ENCODE peak calls at places on chromosome 4, in five cellular contexts. M, X, K, F and C are unnamed samples.

GRCh38 chr4:14180983-14181601 is 553.6 kb upstream of the BOD1L1 start:
- DNase-seq in F (no peak), X (no peak), M (no peak), K (no peak), C (no peak)

GRCh38 chr4:20408596-20408995 is 156.9 kb downstream of the SLIT2 start:
- DNase-seq in K (no peak), X (no peak), F (no peak), M (no peak), C (no peak)

GRCh38 chr4:158094413-158095110 is 78.3 kb downstream of the GASK1B start:
- DNase-seq in M (no peak), F (no peak), K (peak; percentile 96), X (peak; percentile 17), C (no peak)

GRCh38 chr4:119300388-119301131 is 21.4 kb downstream of the FABP2 start:
- DNase-seq in M (peak; percentile 65), K (peak; percentile 91), X (peak; percentile 97), F (peak; percentile 87), C (no peak)

GRCh38 chr4:110106946-110107325 is 91.5 kb downstream of the ELOVL6 start:
- DNase-seq in F (no peak), X (peak; percentile 42), K (no peak), M (no peak), C (no peak)

GRCh38 chr4:150297861-150298474 is 219.7 kb downstream of the DCLK2 start:
- DNase-seq in M (peak; percentile 10), F (peak; percentile 34), K (peak; percentile 45), X (peak; percentile 70), C (no peak)

GRCh38 chr4:109207060-109207459 is 95.4 kb downstream of the COL25A1 start:
- DNase-seq in F (peak; percentile 0), M (no peak), K (no peak), X (no peak), C (no peak)

GRCh38 chr4:24274401-24275035 is 309.8 kb downstream of the DHX15 start:
- DNase-seq in K (no peak), M (no peak), F (no peak), X (no peak), C (no peak)

GRCh38 chr4:23660865-23661264 is 229.0 kb downstream of the PPARGC1A start:
- DNase-seq in M (no peak), F (no peak), K (no peak), X (no peak), C (no peak)

GRCh38 chr4:61446957-61447356 is 246.8 kb downstream of the ADGRL3 start:
- DNase-seq in X (no peak), F (no peak), K (no peak), M (no peak), C (no peak)

GRCh38 chr4:183409956-183410355 is 34.5 kb upstream of the CDKN2AIP start:
- DNase-seq in X (no peak), K (no peak), F (no peak), M (no peak), C (no peak)

DNA sequence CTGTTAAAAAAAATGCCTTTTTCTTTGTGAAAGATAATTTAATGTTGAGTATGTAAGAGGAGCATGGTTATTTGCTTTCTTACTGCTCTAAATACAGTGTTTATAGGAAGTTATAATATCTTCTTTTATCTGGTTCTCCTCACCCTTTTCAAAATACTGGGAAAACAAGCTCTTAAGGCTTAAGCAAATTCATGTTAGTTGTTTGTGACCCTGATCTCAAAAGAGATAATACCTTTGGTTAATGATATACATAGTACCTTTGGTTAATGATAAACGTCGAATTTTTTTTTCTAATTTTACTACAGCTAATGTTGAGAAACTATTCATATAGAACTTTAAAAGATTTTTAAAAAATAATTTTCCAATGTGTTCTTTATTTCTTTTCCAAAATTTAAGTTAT is 180.1 kb downstream of the RAPGEF2 start:
- DNase-seq in K (no peak), F (no peak), M (no peak), X (no peak), C (no peak)
- H3K27ac ChIP-seq in K (no peak overlapping the region), F (peak overlapping the region; percentile 5), M (no peak overlapping the region), X (peak overlapping the region; percentile 9), C (no peak overlapping the region)

GRCh38 chr4:38800956-38801450 is 3.6 kb downstream of the TLR1 start:
- DNase-seq in F (no peak), K (no peak), M (no peak), X (no peak), C (no peak)

GRCh38 chr4:38805530-38806145 is 1.0 kb upstream of the TLR1 start:
- DNase-seq in X (no peak), F (no peak), K (no peak), M (peak; percentile 61), C (no peak)

GRCh38 chr4:38802561-38803355 is 1.8 kb downstream of the TLR1 start:
- DNase-seq in K (no peak), X (peak; percentile 42), F (no peak), M (no peak), C (no peak)

GRCh38 chr4:38803833-38804653 is 548 bp downstream of the TLR1 start:
- DNase-seq in X (no peak), F (no peak), M (no peak), K (no peak), C (no peak)

DNA sequence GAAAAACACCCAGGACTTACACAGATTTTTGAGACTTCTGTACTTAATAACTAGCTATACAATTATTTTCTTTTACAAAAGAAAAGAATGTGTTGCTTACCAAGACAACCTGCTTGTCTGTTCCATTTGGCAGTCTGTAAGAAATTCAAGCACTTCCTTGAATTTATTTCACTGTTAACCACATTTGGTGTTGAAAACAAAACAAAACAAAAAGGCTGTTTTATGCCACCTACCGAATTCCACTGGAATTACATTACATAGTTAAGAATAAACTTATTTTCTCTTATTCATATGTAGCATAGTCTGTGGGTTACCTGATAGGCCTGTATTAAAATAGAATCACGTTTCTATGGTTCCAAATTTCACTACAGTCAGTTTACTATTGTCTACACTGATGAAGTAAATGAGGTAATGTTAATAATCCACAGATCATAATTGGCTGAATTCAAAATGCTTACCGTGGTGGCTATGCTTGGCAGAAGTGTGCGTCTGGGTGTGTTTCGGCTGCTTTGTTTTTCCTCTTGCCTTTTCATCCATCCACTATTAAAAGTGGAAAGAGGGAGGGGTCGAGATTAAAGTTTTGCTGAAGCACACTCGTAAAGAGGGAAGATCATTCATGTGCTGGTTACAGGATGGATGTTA is at the start of gene TLR1:
- DNase-seq in M (peak; percentile 38), K (peak; percentile 18), X (peak; percentile 27), F (peak; percentile 26), C (no peak)
- H3K4me3 ChIP-seq in M (peak within 1 kb of the TSS; percentile 43), K (no peak within 1 kb of the TSS), X (no peak within 1 kb of the TSS), F (no peak within 1 kb of the TSS), C (peak within 1 kb of the TSS; percentile 32)

GRCh38 chr4:18579222-18579621 is 557.7 kb upstream of the LCORL start:
- DNase-seq in X (no peak), K (no peak), M (no peak), F (no peak), C (no peak)

GRCh38 chr4:18578307-18578706 is 556.8 kb upstream of the LCORL start:
- DNase-seq in F (no peak), K (no peak), X (no peak), M (no peak), C (no peak)

GRCh38 chr4:18582841-18583240 is 561.3 kb upstream of the LCORL start:
- DNase-seq in M (no peak), X (no peak), F (no peak), K (no peak), C (no peak)
- TF ChIP-seq POLR2AphosphoS5 in M (no peak), X (no peak), F (no peak), K (no peak), C (no peak)

GRCh38 chr4:176306837-176307590 is 12.8 kb upstream of the SPCS3 start:
- DNase-seq in F (no peak), X (no peak), M (no peak), K (no peak), C (no peak)

GRCh38 chr4:176309046-176309445 is 10.7 kb upstream of the SPCS3 start:
- DNase-seq in F (no peak), X (no peak), M (no peak), K (no peak), C (no peak)

GRCh38 chr4:176308441-176308840 is 11.3 kb upstream of the SPCS3 start:
- DNase-seq in F (no peak), M (no peak), X (no peak), K (no peak), C (no peak)

GRCh38 chr4:176309772-176310171 is 10.0 kb upstream of the SPCS3 start:
- DNase-seq in K (no peak), F (no peak), M (no peak), X (no peak), C (no peak)

GRCh38 chr4:176307591-176307920 is 12.2 kb upstream of the SPCS3 start:
- DNase-seq in X (no peak), F (no peak), M (no peak), K (no peak), C (no peak)
- H3K27ac ChIP-seq in X (no peak overlapping the region), F (no peak overlapping the region), M (no peak overlapping the region), K (no peak overlapping the region), C (no peak overlapping the region)

DNA sequence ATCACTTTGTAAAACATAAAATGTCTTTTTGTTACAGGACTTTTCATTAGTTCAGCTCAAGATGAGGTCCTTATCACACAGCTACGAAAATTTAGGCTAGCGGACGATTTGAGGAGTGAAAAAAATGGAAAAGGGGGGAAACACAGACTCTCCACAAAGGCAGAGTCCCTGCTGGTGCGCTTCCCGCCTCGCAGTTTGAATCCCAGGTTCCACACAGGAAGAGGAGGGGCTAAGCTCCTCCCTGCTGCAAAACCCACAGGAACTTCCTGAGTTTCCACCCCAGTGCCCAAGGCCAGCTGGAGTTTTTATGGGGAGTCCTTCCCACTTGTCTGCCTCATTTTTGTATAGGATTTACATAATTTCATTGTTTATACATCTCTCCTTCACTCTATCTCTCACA is 11.2 kb downstream of the ADAM29 start:
- DNase-seq in K (no peak), F (no peak), M (no peak), X (peak; percentile 8), C (no peak)
- H3K4me3 ChIP-seq in K (no peak overlapping the region), F (no peak overlapping the region), M (no peak overlapping the region), X (no peak overlapping the region), C (no peak overlapping the region)

DNA sequence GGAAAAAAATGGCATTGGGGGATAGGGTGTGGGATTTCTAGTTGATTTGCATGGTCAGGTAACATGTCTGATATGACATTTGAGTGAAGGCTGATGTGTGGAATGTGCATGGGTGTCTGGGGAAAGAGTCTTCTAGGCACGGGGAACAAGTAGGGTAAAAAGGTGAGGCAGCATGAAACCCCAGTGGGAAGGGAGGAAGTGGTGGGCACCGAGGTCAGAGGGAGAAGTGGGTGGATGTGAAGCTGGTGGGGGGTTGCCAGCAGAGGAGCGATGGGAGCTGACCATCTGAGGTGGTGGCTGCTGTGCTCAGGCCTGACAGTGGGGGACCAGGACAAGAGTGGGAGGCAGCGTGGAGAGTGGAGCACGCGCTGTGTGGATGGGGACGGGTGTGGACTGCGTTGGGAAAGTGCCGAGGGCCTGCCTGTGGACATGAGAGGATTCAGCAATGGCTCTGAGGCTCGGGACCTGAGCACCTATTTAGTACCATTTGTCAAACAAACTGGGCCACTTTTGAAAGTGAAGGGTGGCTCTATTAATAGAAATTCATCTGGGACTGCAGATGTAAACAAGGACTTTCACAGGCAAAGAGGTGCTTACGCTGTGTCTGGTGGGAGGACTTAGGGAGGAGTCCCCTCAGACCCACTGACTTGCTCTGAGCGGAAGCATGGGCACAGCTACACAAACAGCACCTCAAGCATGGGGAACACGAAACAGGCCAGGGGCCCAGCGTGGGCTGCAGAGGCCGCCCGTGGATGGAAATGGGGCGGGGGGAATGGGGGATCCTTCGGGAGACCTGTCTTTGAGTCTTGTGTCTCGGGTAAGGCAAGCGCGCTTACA is 16.7 kb upstream of the S100P start:
- DNase-seq in K (no peak), F (no peak), M (no peak), X (no peak), C (no peak)
- TF ChIP-seq POLR2AphosphoS5 in K (peak; percentile 28), F (no peak), M (peak; percentile 82), X (no peak), C (no peak)